ENCODE peak calls at places on chromosome 12, in seven cellular contexts. R is RWPE2, S is cardiac muscle cell, C is adrenal gland, M is astrocyte, K is ovary, J is left ventricle myocardium inferior. U is an unnamed sample. For H3K4me1, the result is how much of the 10 kb centered on the place peaks cover.

GRCh38 chr12:93563807-93564538 is 8.5 kb upstream of the SOCS2 start:
- DNase-seq in R (peak), S (peak), C (peak), M (peak), K (no peak), J (no peak), U (no peak)

GRCh38 chr12:81610955-81611889 is 147.9 kb downstream of the PPFIA2 start:
- DNase-seq in R (peak), S (peak), C (no peak), M (no peak), K (no peak), J (no peak), U (no peak)

GRCh38 chr12:11798856-11799530 is 149.5 kb downstream of the ETV6 start:
- DNase-seq in R (no peak), S (no peak), C (peak), M (peak), K (no peak), J (no peak), U (peak)

GRCh38 chr12:130788515-130788914 is 50.5 kb downstream of the STX2 start:
- DNase-seq in R (no peak), S (no peak), C (no peak), M (no peak), K (no peak), J (no peak), U (no peak)

GRCh38 chr12:45379261-45379660 is 163.4 kb downstream of the ANO6 start:
- DNase-seq in R (peak), S (no peak), C (no peak), M (no peak), K (no peak), J (no peak), U (peak)

GRCh38 chr12:42281281-42281680 is 43.2 kb upstream of the YAF2 start:
- DNase-seq in R (no peak), S (no peak), C (no peak), M (no peak), K (no peak), J (no peak), U (no peak)

GRCh38 chr12:83537428-83538053 is 850.8 kb downstream of the TMTC2 start:
- DNase-seq in R (no peak), S (no peak), C (no peak), M (no peak), K (no peak), J (no peak), U (no peak)

GRCh38 chr12:131603106-131604033 is 107.5 kb upstream of the SFSWAP start:
- DNase-seq in R (no peak), S (no peak), C (no peak), M (no peak), K (no peak), J (no peak), U (no peak)

GRCh38 chr12:68375701-68376469 is 43.7 kb upstream of the MDM1 start:
- DNase-seq in R (no peak), S (no peak), C (no peak), M (peak), K (no peak), J (no peak), U (no peak)

GRCh38 chr12:12095016-12095415 is 24.3 kb downstream of the BCL2L14 start:
- DNase-seq in R (no peak), S (no peak), C (no peak), M (peak), K (no peak), J (no peak), U (no peak)

GRCh38 chr12:7497661-7498060 is 5.9 kb downstream of the CD163 start:
- DNase-seq in R (no peak), S (no peak), C (no peak), M (peak), K (no peak), J (no peak), U (peak)

GRCh38 chr12:10720974-10721565 is 2.1 kb downstream of the YBX3 start:
- DNase-seq in R (no peak), S (no peak), C (peak), M (no peak), K (no peak), J (no peak), U (no peak)

GRCh38 chr12:10719482-10719881 is 3.6 kb downstream of the YBX3 start:
- DNase-seq in R (no peak), S (no peak), C (no peak), M (no peak), K (no peak), J (peak), U (peak)

GRCh38 chr12:10721654-10722501 is 1.2 kb downstream of the YBX3 start:
- DNase-seq in R (peak), S (peak), C (peak), M (peak), K (peak), J (peak), U (peak)

GRCh38 chr12:10722905-10723866 is at the start of gene YBX3:
- DNase-seq in R (peak), S (peak), C (peak), M (peak), K (peak), J (peak), U (peak)

GRCh38 chr12:10722502-10722904 is 620 bp downstream of the YBX3 start:
- DNase-seq in R (peak), S (peak), C (peak), M (peak), K (peak), J (peak), U (no peak)
- TF ChIP-seq CTCF in R (no peak), S (peak), C (peak), M (no peak), K (peak), J (peak), U (peak)

DNA sequence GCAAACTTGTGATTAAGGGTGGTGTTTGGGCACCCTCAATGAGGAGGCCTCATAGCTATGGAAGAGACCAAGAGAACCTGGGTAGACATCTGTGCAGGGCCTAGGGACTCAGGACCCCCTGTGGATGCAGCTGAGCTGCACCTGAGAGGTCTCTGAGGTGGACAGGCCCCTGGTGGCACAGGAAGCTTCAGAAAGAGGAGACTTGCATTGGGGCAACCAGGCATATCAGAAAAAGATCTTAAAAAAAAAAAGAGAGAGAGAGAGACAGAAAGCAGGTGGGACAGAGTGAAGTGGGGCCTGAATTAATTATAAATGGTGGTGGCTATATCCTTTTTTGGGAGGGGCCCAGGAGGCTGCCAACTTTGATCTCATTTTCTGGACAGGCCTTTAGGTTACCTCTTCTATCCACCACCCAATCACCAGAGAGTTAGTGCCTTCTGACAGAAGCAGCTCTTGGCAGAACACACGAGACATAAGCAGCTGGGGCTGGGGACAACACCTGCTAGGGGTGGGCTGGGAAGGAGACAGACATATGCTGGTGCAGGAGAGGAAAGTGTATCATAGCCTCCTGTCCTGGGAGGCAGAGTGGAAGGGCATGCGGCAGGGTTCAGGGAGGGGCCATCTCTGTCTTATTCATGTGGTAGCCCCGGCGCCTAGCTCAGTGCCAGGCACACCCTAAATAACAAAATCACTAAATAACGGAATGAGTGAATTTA is 46.6 kb upstream of the ATP23 start:
- DNase-seq in R (no peak), S (no peak), C (no peak), M (no peak), K (no peak), J (no peak), U (no peak)
- H3K4me1 ChIP-seq in R (half or more), S (under half), C (half or more), M (half or more), K (half or more), J (half or more), U (under half)

GRCh38 chr12:59595557-59596231 is at the start of gene SLC16A7:
- DNase-seq in R (peak), S (peak), C (peak), M (peak), K (peak), J (peak), U (peak)
- TF ChIP-seq CTCF in R (no peak), S (no peak), C (no peak), M (no peak), K (no peak), J (no peak), U (no peak)

GRCh38 chr12:25065035-25065434 is 116.1 kb upstream of the BCAT1 start:
- DNase-seq in R (no peak), S (no peak), C (no peak), M (no peak), K (no peak), J (no peak), U (no peak)

GRCh38 chr12:25069221-25069620 is 120.3 kb upstream of the BCAT1 start:
- DNase-seq in R (no peak), S (no peak), C (no peak), M (no peak), K (no peak), J (no peak), U (no peak)

GRCh38 chr12:25058619-25059018 is 109.7 kb upstream of the BCAT1 start:
- DNase-seq in R (no peak), S (no peak), C (no peak), M (no peak), K (no peak), J (no peak), U (no peak)

GRCh38 chr12:25063873-25064598 is 115.1 kb upstream of the BCAT1 start:
- DNase-seq in R (no peak), S (no peak), C (no peak), M (no peak), K (no peak), J (no peak), U (no peak)
- H3K4me1 ChIP-seq in R (under half), S (under half), C (under half), M (under half), K (under half), J (under half), U (under half)

DNA sequence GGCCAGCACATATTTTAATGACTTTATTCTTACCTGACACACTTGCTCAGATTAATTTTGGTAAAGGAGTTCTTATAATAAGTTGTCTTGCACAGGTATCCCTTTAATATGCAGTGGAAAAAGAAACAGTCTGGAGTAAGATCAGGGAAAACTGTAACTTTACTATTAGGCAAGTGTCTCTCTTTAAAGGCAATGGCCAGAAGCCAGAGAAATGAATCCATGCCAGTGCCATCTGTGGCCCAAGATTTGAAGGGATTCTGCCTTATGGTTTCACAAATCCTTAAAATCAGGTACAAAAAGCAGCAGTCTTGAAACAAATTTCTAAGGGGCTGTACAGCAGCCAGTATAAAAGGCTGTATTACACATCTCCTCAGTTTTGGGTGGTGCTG is 22.4 kb downstream of the NFYB start:
- DNase-seq in R (no peak), S (no peak), C (peak), M (no peak), K (no peak), J (no peak), U (no peak)
- TF ChIP-seq CTCF in R (no peak), S (no peak), C (no peak), M (no peak), K (no peak), J (no peak), U (no peak)

DNA sequence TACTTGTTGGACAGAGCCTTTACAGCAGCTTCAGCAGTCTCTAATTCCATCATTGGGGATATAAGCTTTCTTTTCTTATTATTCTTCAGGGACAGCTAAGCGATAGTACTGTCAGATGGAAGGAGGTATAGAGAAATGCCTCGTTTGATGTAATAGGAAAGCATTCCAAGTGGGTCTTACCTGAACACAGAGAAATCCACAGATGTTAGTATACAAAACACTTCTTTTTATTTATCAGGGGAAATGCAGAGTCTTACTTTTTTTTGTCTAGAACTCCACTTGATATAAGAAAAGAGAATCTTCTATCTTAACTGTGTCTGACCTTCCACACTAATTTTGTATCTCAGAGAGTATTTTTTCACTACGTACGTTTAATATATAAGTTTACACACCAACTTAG is 1.9 kb downstream of the SYT1 start:
- DNase-seq in R (no peak), S (no peak), C (no peak), M (no peak), K (no peak), J (no peak), U (no peak)
- H3K4me1 ChIP-seq in R (under half), S (under half), C (under half), M (under half), K (under half), J (under half), U (under half)

DNA sequence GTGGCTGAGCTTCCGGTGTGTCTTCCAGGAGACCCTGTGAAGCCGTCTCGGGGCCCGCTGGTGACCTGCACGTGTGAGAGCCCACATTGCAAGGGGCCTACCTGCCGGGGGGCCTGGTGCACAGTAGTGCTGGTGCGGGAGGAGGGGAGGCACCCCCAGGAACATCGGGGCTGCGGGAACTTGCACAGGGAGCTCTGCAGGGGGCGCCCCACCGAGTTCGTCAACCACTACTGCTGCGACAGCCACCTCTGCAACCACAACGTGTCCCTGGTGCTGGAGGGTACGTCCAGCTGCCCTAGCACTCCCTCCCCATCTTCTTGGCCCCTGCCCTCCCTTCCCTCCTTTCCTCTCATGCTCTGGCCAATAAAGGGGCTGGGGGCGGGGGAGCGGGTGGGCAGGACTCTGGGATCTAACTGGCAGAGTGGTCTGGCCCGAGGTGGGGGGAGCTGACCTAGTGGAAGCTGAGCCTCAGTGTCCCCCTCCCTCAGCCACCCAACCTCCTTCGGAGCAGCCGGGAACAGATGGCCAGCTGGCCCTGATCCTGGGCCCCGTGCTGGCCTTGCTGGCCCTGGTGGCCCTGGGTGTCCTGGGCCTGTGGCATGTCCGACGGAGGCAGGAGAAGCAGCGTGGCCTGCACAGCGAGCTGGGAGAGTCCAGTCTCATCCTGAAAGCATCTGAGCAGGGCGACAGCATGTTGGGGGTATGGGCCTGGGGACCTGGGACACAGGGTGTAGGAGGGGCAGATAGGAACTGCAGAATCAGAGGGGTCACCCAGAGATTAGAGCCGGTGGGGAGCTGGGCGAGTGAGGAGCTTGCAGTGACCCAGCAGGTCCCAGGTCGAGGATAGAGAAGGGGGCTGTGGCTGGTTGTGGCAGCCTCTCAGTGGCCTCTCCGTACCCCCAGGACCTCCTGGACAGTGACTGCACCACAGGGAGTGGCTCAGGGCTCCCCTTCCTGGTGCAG is 6.0 kb downstream of the ACVRL1 start:
- DNase-seq in R (no peak), S (no peak), C (no peak), M (no peak), K (no peak), J (no peak), U (no peak)
- TF ChIP-seq CTCF in R (no peak), S (peak), C (no peak), M (no peak), K (no peak), J (no peak), U (peak)

DNA sequence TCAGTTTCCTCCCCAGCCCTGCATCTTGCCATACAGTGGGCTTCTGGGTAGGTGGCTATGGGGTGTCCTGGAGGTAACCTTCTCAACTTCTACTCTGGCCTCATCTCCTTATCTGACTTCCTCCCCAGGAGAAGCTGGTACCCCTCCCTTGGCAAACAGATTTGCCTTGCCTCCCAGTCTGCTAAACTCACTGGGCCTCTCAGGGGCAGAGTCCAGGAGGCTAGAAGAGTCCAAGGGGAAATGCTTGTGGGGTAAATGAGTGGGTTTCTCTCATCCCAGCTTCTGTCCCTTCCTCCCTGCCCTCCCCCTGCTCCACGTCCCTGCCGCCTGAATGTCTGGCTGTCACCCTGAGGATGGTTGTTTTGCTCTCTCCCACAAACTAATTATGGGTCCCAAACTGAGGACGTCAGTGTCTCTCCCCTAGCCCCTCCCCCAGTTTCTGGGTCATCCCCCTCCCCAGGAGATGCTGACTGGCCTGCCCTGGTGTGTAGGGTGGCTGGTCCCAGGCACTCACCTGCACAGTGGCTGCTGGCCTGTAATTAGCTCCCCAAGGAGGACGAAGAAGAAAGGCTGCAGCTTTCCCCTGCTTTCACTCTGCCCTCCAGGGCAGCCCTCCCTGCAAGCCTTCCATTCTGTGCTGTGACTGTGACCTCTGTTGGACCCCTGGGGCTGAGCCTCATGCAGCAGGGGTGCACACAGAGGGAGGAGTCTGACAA is at the start of gene LRP1-AS:
- DNase-seq in R (no peak), S (no peak), C (no peak), M (no peak), K (no peak), J (no peak), U (no peak)
- H3K4me1 ChIP-seq in R (under half), S (under half), C (half or more), M (under half), K (half or more), J (half or more), U (under half)

U was measured in foreskin keratinocyte.